ENCODE peak calls at places on chromosome 11, in seven cellular contexts. One of them, this sample, is unnamed.

GRCh38 chr11:30016588-30017363 is at the start of gene KCNA4:
- DNase-seq in hippocampal formation: no peak
- DNase-seq in EL: no peak
- DNase-seq in upper lobe of right lung: peak; percentile 68
- DNase-seq in stimulated activated CD4-positive, alpha-beta T cell treated with anti-CD3 and anti-CD28 coated beads, Interleukin-1b, Interleukin-23, amount 100 ng/mL, for 24 hours: no peak
- DNase-seq in activated CD4-positive, CD25-positive, alpha-beta regulatory T cell treated with anti-CD3 and anti-CD28 coated beads, Interleukin-2, amount 50 U/mL, for 72 hours: no peak
- DNase-seq in LoVo: no peak
- DNase-seq in this sample: no peak

GRCh38 chr11:94593030-94593429 is 25.9 kb downstream of the PIWIL4 start:
- DNase-seq in EL: peak; percentile 27
- DNase-seq in activated CD4-positive, CD25-positive, alpha-beta regulatory T cell treated with anti-CD3 and anti-CD28 coated beads, Interleukin-2, amount 50 U/mL, for 72 hours: no peak
- DNase-seq in LoVo: no peak
- DNase-seq in stimulated activated CD4-positive, alpha-beta T cell treated with anti-CD3 and anti-CD28 coated beads, Interleukin-1b, Interleukin-23, amount 100 ng/mL, for 24 hours: no peak
- DNase-seq in hippocampal formation: no peak
- DNase-seq in upper lobe of right lung: no peak
- DNase-seq in this sample: no peak

GRCh38 chr11:119081682-119082081 is 3.0 kb upstream of the HMBS start:
- DNase-seq in hippocampal formation: peak; percentile 55
- DNase-seq in upper lobe of right lung: no peak
- DNase-seq in EL: no peak
- DNase-seq in activated CD4-positive, CD25-positive, alpha-beta regulatory T cell treated with anti-CD3 and anti-CD28 coated beads, Interleukin-2, amount 50 U/mL, for 72 hours: no peak
- DNase-seq in LoVo: no peak
- DNase-seq in stimulated activated CD4-positive, alpha-beta T cell treated with anti-CD3 and anti-CD28 coated beads, Interleukin-1b, Interleukin-23, amount 100 ng/mL, for 24 hours: no peak
- DNase-seq in this sample: no peak

GRCh38 chr11:75237050-75237449 is 3.5 kb upstream of the TPBGL start:
- DNase-seq in EL: no peak
- DNase-seq in upper lobe of right lung: no peak
- DNase-seq in stimulated activated CD4-positive, alpha-beta T cell treated with anti-CD3 and anti-CD28 coated beads, Interleukin-1b, Interleukin-23, amount 100 ng/mL, for 24 hours: no peak
- DNase-seq in hippocampal formation: no peak
- DNase-seq in LoVo: no peak
- DNase-seq in activated CD4-positive, CD25-positive, alpha-beta regulatory T cell treated with anti-CD3 and anti-CD28 coated beads, Interleukin-2, amount 50 U/mL, for 72 hours: no peak
- DNase-seq in this sample: no peak

GRCh38 chr11:22797081-22797480 is 32.5 kb downstream of the SVIP start:
- DNase-seq in activated CD4-positive, CD25-positive, alpha-beta regulatory T cell treated with anti-CD3 and anti-CD28 coated beads, Interleukin-2, amount 50 U/mL, for 72 hours: no peak
- DNase-seq in upper lobe of right lung: no peak
- DNase-seq in LoVo: no peak
- DNase-seq in hippocampal formation: peak; percentile 46
- DNase-seq in EL: no peak
- DNase-seq in stimulated activated CD4-positive, alpha-beta T cell treated with anti-CD3 and anti-CD28 coated beads, Interleukin-1b, Interleukin-23, amount 100 ng/mL, for 24 hours: no peak
- DNase-seq in this sample: no peak

GRCh38 chr11:125166347-125166841 is 1.8 kb downstream of the PKNOX2 start:
- DNase-seq in hippocampal formation: no peak
- DNase-seq in EL: no peak
- DNase-seq in LoVo: no peak
- DNase-seq in stimulated activated CD4-positive, alpha-beta T cell treated with anti-CD3 and anti-CD28 coated beads, Interleukin-1b, Interleukin-23, amount 100 ng/mL, for 24 hours: no peak
- DNase-seq in activated CD4-positive, CD25-positive, alpha-beta regulatory T cell treated with anti-CD3 and anti-CD28 coated beads, Interleukin-2, amount 50 U/mL, for 72 hours: no peak
- DNase-seq in upper lobe of right lung: no peak
- DNase-seq in this sample: no peak

GRCh38 chr11:83079820-83080219 is 8.1 kb upstream of the RAB30 start:
- DNase-seq in hippocampal formation: no peak
- DNase-seq in upper lobe of right lung: no peak
- DNase-seq in activated CD4-positive, CD25-positive, alpha-beta regulatory T cell treated with anti-CD3 and anti-CD28 coated beads, Interleukin-2, amount 50 U/mL, for 72 hours: no peak
- DNase-seq in stimulated activated CD4-positive, alpha-beta T cell treated with anti-CD3 and anti-CD28 coated beads, Interleukin-1b, Interleukin-23, amount 100 ng/mL, for 24 hours: no peak
- DNase-seq in EL: no peak
- DNase-seq in LoVo: no peak
- DNase-seq in this sample: no peak

GRCh38 chr11:1727861-1728260 is 22.5 kb downstream of the IFITM10 start:
- DNase-seq in stimulated activated CD4-positive, alpha-beta T cell treated with anti-CD3 and anti-CD28 coated beads, Interleukin-1b, Interleukin-23, amount 100 ng/mL, for 24 hours: no peak
- DNase-seq in LoVo: no peak
- DNase-seq in EL: no peak
- DNase-seq in activated CD4-positive, CD25-positive, alpha-beta regulatory T cell treated with anti-CD3 and anti-CD28 coated beads, Interleukin-2, amount 50 U/mL, for 72 hours: no peak
- DNase-seq in hippocampal formation: no peak
- DNase-seq in upper lobe of right lung: no peak
- DNase-seq in this sample: no peak

GRCh38 chr11:2305140-2305861 is 3.5 kb downstream of the TSPAN32 start:
- DNase-seq in hippocampal formation: peak; percentile 41
- DNase-seq in upper lobe of right lung: peak; percentile 94
- DNase-seq in EL: peak; percentile 66
- DNase-seq in stimulated activated CD4-positive, alpha-beta T cell treated with anti-CD3 and anti-CD28 coated beads, Interleukin-1b, Interleukin-23, amount 100 ng/mL, for 24 hours: peak; percentile 83
- DNase-seq in activated CD4-positive, CD25-positive, alpha-beta regulatory T cell treated with anti-CD3 and anti-CD28 coated beads, Interleukin-2, amount 50 U/mL, for 72 hours: peak; percentile 89
- DNase-seq in LoVo: peak; percentile 57
- DNase-seq in this sample: no peak

GRCh38 chr11:115893701-115894100 is 389.5 kb upstream of the CADM1 start:
- DNase-seq in hippocampal formation: no peak
- DNase-seq in activated CD4-positive, CD25-positive, alpha-beta regulatory T cell treated with anti-CD3 and anti-CD28 coated beads, Interleukin-2, amount 50 U/mL, for 72 hours: no peak
- DNase-seq in stimulated activated CD4-positive, alpha-beta T cell treated with anti-CD3 and anti-CD28 coated beads, Interleukin-1b, Interleukin-23, amount 100 ng/mL, for 24 hours: no peak
- DNase-seq in upper lobe of right lung: no peak
- DNase-seq in LoVo: no peak
- DNase-seq in EL: peak; percentile 34
- DNase-seq in this sample: no peak

GRCh38 chr11:38392176-38392575 is 1794.1 kb upstream of the RAG2 start:
- DNase-seq in hippocampal formation: no peak
- DNase-seq in EL: peak; percentile 47
- DNase-seq in stimulated activated CD4-positive, alpha-beta T cell treated with anti-CD3 and anti-CD28 coated beads, Interleukin-1b, Interleukin-23, amount 100 ng/mL, for 24 hours: no peak
- DNase-seq in LoVo: no peak
- DNase-seq in activated CD4-positive, CD25-positive, alpha-beta regulatory T cell treated with anti-CD3 and anti-CD28 coated beads, Interleukin-2, amount 50 U/mL, for 72 hours: no peak
- DNase-seq in upper lobe of right lung: no peak
- DNase-seq in this sample: no peak

GRCh38 chr11:34313099-34313517 is 44.7 kb downstream of the ABTB2 start:
- DNase-seq in EL: no peak
- DNase-seq in LoVo: no peak
- DNase-seq in upper lobe of right lung: no peak
- DNase-seq in activated CD4-positive, CD25-positive, alpha-beta regulatory T cell treated with anti-CD3 and anti-CD28 coated beads, Interleukin-2, amount 50 U/mL, for 72 hours: no peak
- DNase-seq in hippocampal formation: no peak
- DNase-seq in stimulated activated CD4-positive, alpha-beta T cell treated with anti-CD3 and anti-CD28 coated beads, Interleukin-1b, Interleukin-23, amount 100 ng/mL, for 24 hours: no peak
- DNase-seq in this sample: no peak

GRCh38 chr11:17734986-17735822 is 623 bp downstream of the KCNC1 start:
- DNase-seq in upper lobe of right lung: peak; percentile 84
- DNase-seq in stimulated activated CD4-positive, alpha-beta T cell treated with anti-CD3 and anti-CD28 coated beads, Interleukin-1b, Interleukin-23, amount 100 ng/mL, for 24 hours: no peak
- DNase-seq in activated CD4-positive, CD25-positive, alpha-beta regulatory T cell treated with anti-CD3 and anti-CD28 coated beads, Interleukin-2, amount 50 U/mL, for 72 hours: peak; percentile 38
- DNase-seq in EL: peak; percentile 68
- DNase-seq in LoVo: peak; percentile 8
- DNase-seq in hippocampal formation: no peak
- DNase-seq in this sample: no peak

This sample was measured in GOT3.